ENCODE peak calls at places on chromosomes 16 and 17, in five cellular contexts. R is mucosa of descending colon; D is gastrocnemius medialis; C is NB4; G is stimulated activated CD4-positive, alpha-beta T cell treated with anti-CD3 and anti-CD28 coated beads, Interleukin-1b, Interleukin-23, amount 100 ng/mL, for 4 hours. E is an unnamed sample.

GRCh38 chr16:57470683-57471082 is 8.2 kb downstream of the POLR2C start:
- DNase-seq in D (no peak), C (no peak), R (peak; percentile 73), G (no peak), E (peak; percentile 76)

GRCh38 chr16:56589141-56590039 is at the start of gene MT3:
- DNase-seq in G (no peak), D (no peak), C (no peak), R (peak; percentile 64), E (no peak)

GRCh38 chr16:65044861-65045260 is 77.0 kb downstream of the CDH11 start:
- DNase-seq in D (no peak), C (no peak), R (no peak), G (no peak), E (no peak)

GRCh38 chr17:9817086-9817485 is 4.8 kb downstream of the GSG1L2 start:
- DNase-seq in D (no peak), R (peak; percentile 39), G (no peak), C (no peak), E (no peak)

GRCh38 chr16:27625050-27625697 is 75.2 kb downstream of the KATNIP start:
- DNase-seq in R (peak; percentile 33), C (no peak), G (no peak), D (no peak), E (no peak)

GRCh38 chr16:86033016-86033474 is 134.1 kb downstream of the IRF8 start:
- DNase-seq in R (no peak), C (no peak), G (no peak), D (no peak), E (no peak)

GRCh38 chr17:47317119-47317518 is 6.6 kb upstream of the EFCAB13 start:
- DNase-seq in G (no peak), R (no peak), D (no peak), C (no peak), E (no peak)

GRCh38 chr17:65634533-65634932 is 73.1 kb upstream of the AXIN2 start:
- DNase-seq in R (peak; percentile 73), G (no peak), C (no peak), D (no peak), E (no peak)

GRCh38 chr16:3576211-3576610 is 992 bp downstream of the NLRC3 start:
- DNase-seq in C (no peak), D (no peak), G (no peak), R (no peak), E (no peak)

GRCh38 chr16:54193656-54194007 is 93.0 kb downstream of the IRX3 start:
- DNase-seq in G (peak; percentile 0), C (peak; percentile 95), R (peak; percentile 71), D (peak; percentile 63), E (peak; percentile 74)

GRCh38 chr17:9987779-9988585 is 82.9 kb upstream of the RCVRN start:
- DNase-seq in D (no peak), G (no peak), R (peak; percentile 15), C (peak; percentile 68), E (no peak)

E was measured in left lobe of liver.